ENCODE peak calls at places on chromosomes 3 and 15, in four cellular contexts. One of them, this sample, is unnamed.

GRCh38 chr3:78988324-78988723 is 779.5 kb downstream of the ROBO1 start:
- DNase-seq in activated gamma-delta T cell treated with anti-CD3 and anti-CD28 coated beads, Interleukin-2, amount 50 U/mL, for 16 hours: no peak
- DNase-seq in NCI-H446 treated with DMSO at 0.1 percent for 48 hours: no peak
- DNase-seq in hypothalamus: no peak
- DNase-seq in this sample: no peak

GRCh38 chr3:21755896-21756295 is 4.9 kb upstream of the ZNF385D start:
- DNase-seq in activated gamma-delta T cell treated with anti-CD3 and anti-CD28 coated beads, Interleukin-2, amount 50 U/mL, for 16 hours: no peak
- DNase-seq in NCI-H446 treated with DMSO at 0.1 percent for 48 hours: no peak
- DNase-seq in hypothalamus: no peak
- DNase-seq in this sample: no peak

GRCh38 chr15:61084944-61085367 is 144.1 kb downstream of the RORA start:
- DNase-seq in NCI-H446 treated with DMSO at 0.1 percent for 48 hours: no peak
- DNase-seq in hypothalamus: no peak
- DNase-seq in activated gamma-delta T cell treated with anti-CD3 and anti-CD28 coated beads, Interleukin-2, amount 50 U/mL, for 16 hours: no peak
- DNase-seq in this sample: no peak

GRCh38 chr3:128372281-128372680 is 94.4 kb downstream of the DNAJB8 start:
- DNase-seq in activated gamma-delta T cell treated with anti-CD3 and anti-CD28 coated beads, Interleukin-2, amount 50 U/mL, for 16 hours: no peak
- DNase-seq in hypothalamus: no peak
- DNase-seq in NCI-H446 treated with DMSO at 0.1 percent for 48 hours: no peak
- DNase-seq in this sample: peak

GRCh38 chr3:122105626-122106025 is 50.5 kb downstream of the CD86 start:
- DNase-seq in NCI-H446 treated with DMSO at 0.1 percent for 48 hours: no peak
- DNase-seq in hypothalamus: no peak
- DNase-seq in activated gamma-delta T cell treated with anti-CD3 and anti-CD28 coated beads, Interleukin-2, amount 50 U/mL, for 16 hours: no peak
- DNase-seq in this sample: no peak

GRCh38 chr3:46699846-46700523 is 1.2 kb upstream of the TMIE start:
- DNase-seq in hypothalamus: peak
- DNase-seq in NCI-H446 treated with DMSO at 0.1 percent for 48 hours: no peak
- DNase-seq in activated gamma-delta T cell treated with anti-CD3 and anti-CD28 coated beads, Interleukin-2, amount 50 U/mL, for 16 hours: no peak
- DNase-seq in this sample: no peak

GRCh38 chr3:184481924-184482671 is 79.5 kb upstream of the EPHB3 start:
- DNase-seq in NCI-H446 treated with DMSO at 0.1 percent for 48 hours: no peak
- DNase-seq in hypothalamus: no peak
- DNase-seq in activated gamma-delta T cell treated with anti-CD3 and anti-CD28 coated beads, Interleukin-2, amount 50 U/mL, for 16 hours: no peak
- DNase-seq in this sample: no peak

GRCh38 chr3:134093906-134094305 is 64.2 kb upstream of the SLCO2A1 start:
- DNase-seq in NCI-H446 treated with DMSO at 0.1 percent for 48 hours: no peak
- DNase-seq in activated gamma-delta T cell treated with anti-CD3 and anti-CD28 coated beads, Interleukin-2, amount 50 U/mL, for 16 hours: no peak
- DNase-seq in hypothalamus: no peak
- DNase-seq in this sample: no peak

GRCh38 chr15:101404245-101404644 is 85.3 kb downstream of the PCSK6 start:
- DNase-seq in activated gamma-delta T cell treated with anti-CD3 and anti-CD28 coated beads, Interleukin-2, amount 50 U/mL, for 16 hours: no peak
- DNase-seq in NCI-H446 treated with DMSO at 0.1 percent for 48 hours: no peak
- DNase-seq in hypothalamus: no peak
- DNase-seq in this sample: no peak

GRCh38 chr3:54932606-54933005 is 4.7 kb upstream of the LRTM1 start:
- DNase-seq in NCI-H446 treated with DMSO at 0.1 percent for 48 hours: no peak
- DNase-seq in hypothalamus: peak
- DNase-seq in activated gamma-delta T cell treated with anti-CD3 and anti-CD28 coated beads, Interleukin-2, amount 50 U/mL, for 16 hours: no peak
- DNase-seq in this sample: no peak

GRCh38 chr3:114709102-114709501 is 415.3 kb downstream of the TIGIT start:
- DNase-seq in activated gamma-delta T cell treated with anti-CD3 and anti-CD28 coated beads, Interleukin-2, amount 50 U/mL, for 16 hours: no peak
- DNase-seq in NCI-H446 treated with DMSO at 0.1 percent for 48 hours: no peak
- DNase-seq in hypothalamus: no peak
- DNase-seq in this sample: no peak

GRCh38 chr3:134462236-134463059 is 23.3 kb downstream of the ANAPC13 start:
- DNase-seq in activated gamma-delta T cell treated with anti-CD3 and anti-CD28 coated beads, Interleukin-2, amount 50 U/mL, for 16 hours: no peak
- DNase-seq in hypothalamus: no peak
- DNase-seq in NCI-H446 treated with DMSO at 0.1 percent for 48 hours: no peak
- DNase-seq in this sample: no peak

GRCh38 chr3:152382312-152383135 is 113.8 kb downstream of the MBNL1 start:
- DNase-seq in hypothalamus: no peak
- DNase-seq in activated gamma-delta T cell treated with anti-CD3 and anti-CD28 coated beads, Interleukin-2, amount 50 U/mL, for 16 hours: no peak
- DNase-seq in NCI-H446 treated with DMSO at 0.1 percent for 48 hours: no peak
- DNase-seq in this sample: no peak

GRCh38 chr3:50238549-50239026 is 2.6 kb downstream of the GNAI2 start:
- DNase-seq in hypothalamus: peak
- DNase-seq in activated gamma-delta T cell treated with anti-CD3 and anti-CD28 coated beads, Interleukin-2, amount 50 U/mL, for 16 hours: no peak
- DNase-seq in NCI-H446 treated with DMSO at 0.1 percent for 48 hours: no peak
- DNase-seq in this sample: no peak

GRCh38 chr3:186239321-186239720 is 122.7 kb downstream of the DGKG start:
- DNase-seq in activated gamma-delta T cell treated with anti-CD3 and anti-CD28 coated beads, Interleukin-2, amount 50 U/mL, for 16 hours: no peak
- DNase-seq in hypothalamus: no peak
- DNase-seq in NCI-H446 treated with DMSO at 0.1 percent for 48 hours: no peak
- DNase-seq in this sample: no peak

GRCh38 chr3:14412831-14413380 is 10.5 kb downstream of the SLC6A6 start:
- DNase-seq in NCI-H446 treated with DMSO at 0.1 percent for 48 hours: no peak
- DNase-seq in hypothalamus: no peak
- DNase-seq in activated gamma-delta T cell treated with anti-CD3 and anti-CD28 coated beads, Interleukin-2, amount 50 U/mL, for 16 hours: no peak
- DNase-seq in this sample: no peak

GRCh38 chr15:51281368-51281967 is 56.9 kb downstream of the CYP19A1 start:
- DNase-seq in NCI-H446 treated with DMSO at 0.1 percent for 48 hours: peak
- DNase-seq in activated gamma-delta T cell treated with anti-CD3 and anti-CD28 coated beads, Interleukin-2, amount 50 U/mL, for 16 hours: no peak
- DNase-seq in hypothalamus: peak
- DNase-seq in this sample: no peak

This sample was measured in natural killer cell treated with Interleukin-12 subunit alpha and Interleukin-12 subunit beta and Interleukin-15 and Interleukin-18, amount 100 ng/mL, for 72 hours.